ENCODE peak calls at places on chromosomes 7 and 10, in eight cellular contexts. E is HCEC 1CT; F is stimulated activated CD4-positive, alpha-beta T cell treated with anti-CD3 and anti-CD28 coated beads, Interleukin-15, amount 100 ng/mL, for 1 hour; V is epithelial cell of esophagus; M is NCI-H2107; C is stimulated activated CD8-positive, alpha-beta memory T cell treated with anti-CD3 and anti-CD28 coated beads, Interleukin-15, amount 100 ng/mL, for 24 hours; Y is fibroblast of the conjunctiva; B is GM12878. I is an unnamed sample.
A peak's percentile ranks its signal among the peaks of the same experiment; 100 is the strongest.

GRCh38 chr10:79335094-79335469 is 12.2 kb upstream of the PPIF start:
- DNase-seq in M (no peak), E (no peak), F (no peak), B (no peak), Y (no peak), V (no peak), C (no peak), I (no peak)

GRCh38 chr10:131689016-131689415 is 211.8 kb upstream of the PPP2R2D start:
- DNase-seq in Y (no peak), C (no peak), E (no peak), B (no peak), V (no peak), M (no peak), F (no peak), I (no peak)

GRCh38 chr7:10703981-10704380 is 269.7 kb upstream of the PHF14 start:
- DNase-seq in V (peak; percentile 66), E (no peak), Y (no peak), M (no peak), F (no peak), C (no peak), B (no peak), I (no peak)

GRCh38 chr10:113177163-113177935 is 227.3 kb downstream of the TCF7L2 start:
- DNase-seq in B (no peak), E (no peak), M (no peak), F (no peak), Y (no peak), V (no peak), C (no peak), I (no peak)

GRCh38 chr7:149625947-149626392 is 128.4 kb upstream of the ZNF746 start:
- DNase-seq in V (no peak), B (no peak), E (no peak), Y (no peak), F (no peak), C (no peak), M (no peak), I (no peak)

GRCh38 chr7:35714407-35714806 is 19.5 kb upstream of the HERPUD2 start:
- DNase-seq in E (no peak), V (peak; percentile 60), C (no peak), B (no peak), F (no peak), Y (no peak), M (no peak), I (no peak)

GRCh38 chr7:45575501-45576248 is 1.5 kb downstream of the ADCY1 start:
- DNase-seq in V (no peak), F (no peak), E (no peak), Y (no peak), M (no peak), B (no peak), C (no peak), I (no peak)

GRCh38 chr10:131477457-131478205 is 166.1 kb upstream of the TCERG1L start:
- DNase-seq in V (no peak), E (no peak), B (no peak), Y (no peak), C (no peak), M (no peak), F (no peak), I (no peak)

GRCh38 chr7:78247910-78248689 is 449.5 kb downstream of the PHTF2 start:
- DNase-seq in F (no peak), C (no peak), E (no peak), Y (no peak), M (no peak), V (no peak), B (no peak), I (no peak)

GRCh38 chr10:59688921-59689351 is 20.7 kb downstream of the SLC16A9 start:
- DNase-seq in Y (no peak), E (no peak), M (no peak), F (no peak), V (peak; percentile 78), B (no peak), C (no peak), I (no peak)